ENCODE peak calls at places on chromosomes 2 and 18, in seven cellular contexts. One of them, this sample, is unnamed.

GRCh38 chr2:33129261-33129660 is 182.5 kb downstream of the LTBP1 start:
- DNase-seq in CD8-positive, alpha-beta T cell: no peak
- DNase-seq in CD4-positive, alpha-beta T cell: no peak
- DNase-seq in fibroblast of lung: no peak
- DNase-seq in GM23248: peak; percentile 47
- DNase-seq in breast epithelium: no peak
- DNase-seq in adrenal gland: no peak
- DNase-seq in this sample: no peak

GRCh38 chr18:79397288-79397829 is 1.6 kb downstream of the NFATC1 start:
- DNase-seq in CD8-positive, alpha-beta T cell: no peak
- DNase-seq in CD4-positive, alpha-beta T cell: no peak
- DNase-seq in fibroblast of lung: no peak
- DNase-seq in GM23248: no peak
- DNase-seq in breast epithelium: no peak
- DNase-seq in adrenal gland: no peak
- DNase-seq in this sample: no peak

GRCh38 chr2:54672587-54673456 is 50.6 kb upstream of the EML6 start:
- DNase-seq in CD8-positive, alpha-beta T cell: no peak
- DNase-seq in CD4-positive, alpha-beta T cell: no peak
- DNase-seq in fibroblast of lung: no peak
- DNase-seq in GM23248: peak; percentile 24
- DNase-seq in breast epithelium: no peak
- DNase-seq in adrenal gland: no peak
- DNase-seq in this sample: no peak

GRCh38 chr2:199207011-199207410 is 250.7 kb downstream of the SATB2 start:
- DNase-seq in CD8-positive, alpha-beta T cell: no peak
- DNase-seq in CD4-positive, alpha-beta T cell: no peak
- DNase-seq in fibroblast of lung: peak; percentile 21
- DNase-seq in GM23248: no peak
- DNase-seq in breast epithelium: no peak
- DNase-seq in adrenal gland: no peak
- DNase-seq in this sample: no peak

GRCh38 chr2:105102963-105103421 is 65.1 kb downstream of the MRPS9 start:
- DNase-seq in CD8-positive, alpha-beta T cell: no peak
- DNase-seq in CD4-positive, alpha-beta T cell: no peak
- DNase-seq in fibroblast of lung: peak; percentile 94
- DNase-seq in GM23248: peak; percentile 55
- DNase-seq in breast epithelium: no peak
- DNase-seq in adrenal gland: no peak
- DNase-seq in this sample: no peak

GRCh38 chr18:69845588-69846506 is 101.8 kb downstream of the CD226 start:
- DNase-seq in CD8-positive, alpha-beta T cell: no peak
- DNase-seq in CD4-positive, alpha-beta T cell: no peak
- DNase-seq in fibroblast of lung: peak; percentile 15
- DNase-seq in GM23248: peak; percentile 1
- DNase-seq in breast epithelium: no peak
- DNase-seq in adrenal gland: no peak
- DNase-seq in this sample: no peak

GRCh38 chr18:22385718-22386117 is 32.0 kb downstream of the CTAGE1 start:
- DNase-seq in CD8-positive, alpha-beta T cell: no peak
- DNase-seq in CD4-positive, alpha-beta T cell: no peak
- DNase-seq in fibroblast of lung: peak; percentile 88
- DNase-seq in GM23248: peak; percentile 93
- DNase-seq in breast epithelium: no peak
- DNase-seq in adrenal gland: no peak
- DNase-seq in this sample: no peak

GRCh38 chr2:16635796-16636699 is 29.6 kb downstream of the CYRIA start:
- DNase-seq in CD8-positive, alpha-beta T cell: no peak
- DNase-seq in CD4-positive, alpha-beta T cell: no peak
- DNase-seq in fibroblast of lung: peak; percentile 78
- DNase-seq in GM23248: no peak
- DNase-seq in breast epithelium: no peak
- DNase-seq in adrenal gland: no peak
- DNase-seq in this sample: peak; percentile 23

GRCh38 chr2:190678444-190679162 is 29.7 kb downstream of the NAB1 start:
- DNase-seq in CD8-positive, alpha-beta T cell: no peak
- DNase-seq in CD4-positive, alpha-beta T cell: no peak
- DNase-seq in fibroblast of lung: peak; percentile 58
- DNase-seq in GM23248: no peak
- DNase-seq in breast epithelium: no peak
- DNase-seq in adrenal gland: no peak
- DNase-seq in this sample: no peak

GRCh38 chr2:30273574-30273929 is 42.2 kb downstream of the LBH start:
- DNase-seq in CD8-positive, alpha-beta T cell: no peak
- DNase-seq in CD4-positive, alpha-beta T cell: no peak
- DNase-seq in fibroblast of lung: no peak
- DNase-seq in GM23248: no peak
- DNase-seq in breast epithelium: no peak
- DNase-seq in adrenal gland: no peak
- DNase-seq in this sample: no peak

GRCh38 chr2:30272761-30273573 is 41.6 kb downstream of the LBH start:
- DNase-seq in CD8-positive, alpha-beta T cell: no peak
- DNase-seq in CD4-positive, alpha-beta T cell: no peak
- DNase-seq in fibroblast of lung: peak; percentile 89
- DNase-seq in GM23248: peak; percentile 87
- DNase-seq in breast epithelium: no peak
- DNase-seq in adrenal gland: no peak
- DNase-seq in this sample: no peak

GRCh38 chr2:30277582-30277981 is 46.2 kb downstream of the LBH start:
- DNase-seq in CD8-positive, alpha-beta T cell: no peak
- DNase-seq in CD4-positive, alpha-beta T cell: no peak
- DNase-seq in fibroblast of lung: no peak
- DNase-seq in GM23248: no peak
- DNase-seq in breast epithelium: no peak
- DNase-seq in adrenal gland: no peak
- DNase-seq in this sample: no peak

GRCh38 chr2:30276455-30276911 is 45.1 kb downstream of the LBH start:
- DNase-seq in CD8-positive, alpha-beta T cell: no peak
- DNase-seq in CD4-positive, alpha-beta T cell: no peak
- DNase-seq in fibroblast of lung: no peak
- DNase-seq in GM23248: peak; percentile 65
- DNase-seq in breast epithelium: no peak
- DNase-seq in adrenal gland: no peak
- DNase-seq in this sample: no peak

GRCh38 chr2:30275256-30275655 is 43.9 kb downstream of the LBH start:
- DNase-seq in CD8-positive, alpha-beta T cell: no peak
- DNase-seq in CD4-positive, alpha-beta T cell: no peak
- DNase-seq in fibroblast of lung: no peak
- DNase-seq in GM23248: no peak
- DNase-seq in breast epithelium: no peak
- DNase-seq in adrenal gland: no peak
- DNase-seq in this sample: no peak
- H3K27ac ChIP-seq in CD8-positive, alpha-beta T cell: no peak overlapping the region
- H3K27ac ChIP-seq in CD4-positive, alpha-beta T cell: no peak overlapping the region
- H3K27ac ChIP-seq in fibroblast of lung: no peak overlapping the region
- H3K27ac ChIP-seq in GM23248: peak overlapping the region; percentile 83
- H3K27ac ChIP-seq in breast epithelium: no peak overlapping the region
- H3K27ac ChIP-seq in adrenal gland: no peak overlapping the region
- H3K27ac ChIP-seq in this sample: no peak overlapping the region

GRCh38 chr18:3266062-3266608 is 4.2 kb downstream of the MYL12B start:
- DNase-seq in CD8-positive, alpha-beta T cell: no peak
- DNase-seq in CD4-positive, alpha-beta T cell: no peak
- DNase-seq in fibroblast of lung: no peak
- DNase-seq in GM23248: no peak
- DNase-seq in breast epithelium: peak; percentile 74
- DNase-seq in adrenal gland: peak; percentile 47
- DNase-seq in this sample: no peak
- H3K27ac ChIP-seq in CD8-positive, alpha-beta T cell: no peak overlapping the region
- H3K27ac ChIP-seq in CD4-positive, alpha-beta T cell: no peak overlapping the region
- H3K27ac ChIP-seq in fibroblast of lung: no peak overlapping the region
- H3K27ac ChIP-seq in GM23248: peak overlapping the region; percentile 90
- H3K27ac ChIP-seq in breast epithelium: peak overlapping the region; percentile 56
- H3K27ac ChIP-seq in adrenal gland: peak overlapping the region; percentile 98
- H3K27ac ChIP-seq in this sample: no peak overlapping the region

GRCh38 chr2:127664895-127665225 is 10.5 kb downstream of the LIMS2 start:
- DNase-seq in CD8-positive, alpha-beta T cell: no peak
- DNase-seq in CD4-positive, alpha-beta T cell: no peak
- DNase-seq in fibroblast of lung: no peak
- DNase-seq in GM23248: no peak
- DNase-seq in breast epithelium: no peak
- DNase-seq in adrenal gland: no peak
- DNase-seq in this sample: no peak

GRCh38 chr2:127665267-127665893 is 9.9 kb downstream of the LIMS2 start:
- DNase-seq in CD8-positive, alpha-beta T cell: no peak
- DNase-seq in CD4-positive, alpha-beta T cell: no peak
- DNase-seq in fibroblast of lung: no peak
- DNase-seq in GM23248: no peak
- DNase-seq in breast epithelium: no peak
- DNase-seq in adrenal gland: no peak
- DNase-seq in this sample: no peak

GRCh38 chr2:127662937-127663565 is 12.3 kb downstream of the LIMS2 start:
- DNase-seq in CD8-positive, alpha-beta T cell: no peak
- DNase-seq in CD4-positive, alpha-beta T cell: no peak
- DNase-seq in fibroblast of lung: no peak
- DNase-seq in GM23248: peak; percentile 31
- DNase-seq in breast epithelium: no peak
- DNase-seq in adrenal gland: no peak
- DNase-seq in this sample: no peak

GRCh38 chr2:127663566-127664064 is 11.7 kb downstream of the LIMS2 start:
- DNase-seq in CD8-positive, alpha-beta T cell: no peak
- DNase-seq in CD4-positive, alpha-beta T cell: no peak
- DNase-seq in fibroblast of lung: no peak
- DNase-seq in GM23248: no peak
- DNase-seq in breast epithelium: no peak
- DNase-seq in adrenal gland: no peak
- DNase-seq in this sample: no peak

GRCh38 chr2:127664065-127664894 is 11.1 kb downstream of the LIMS2 start:
- DNase-seq in CD8-positive, alpha-beta T cell: no peak
- DNase-seq in CD4-positive, alpha-beta T cell: no peak
- DNase-seq in fibroblast of lung: no peak
- DNase-seq in GM23248: peak; percentile 41
- DNase-seq in breast epithelium: no peak
- DNase-seq in adrenal gland: no peak
- DNase-seq in this sample: no peak
- H3K27ac ChIP-seq in CD8-positive, alpha-beta T cell: no peak overlapping the region
- H3K27ac ChIP-seq in CD4-positive, alpha-beta T cell: no peak overlapping the region
- H3K27ac ChIP-seq in fibroblast of lung: no peak overlapping the region
- H3K27ac ChIP-seq in GM23248: no peak overlapping the region
- H3K27ac ChIP-seq in breast epithelium: peak overlapping the region; percentile 40
- H3K27ac ChIP-seq in adrenal gland: no peak overlapping the region
- H3K27ac ChIP-seq in this sample: no peak overlapping the region

GRCh38 chr2:29650634-29651097 is 270.7 kb downstream of the ALK start:
- DNase-seq in CD8-positive, alpha-beta T cell: no peak
- DNase-seq in CD4-positive, alpha-beta T cell: no peak
- DNase-seq in fibroblast of lung: no peak
- DNase-seq in GM23248: no peak
- DNase-seq in breast epithelium: no peak
- DNase-seq in adrenal gland: no peak
- DNase-seq in this sample: no peak
- H3K27ac ChIP-seq in CD8-positive, alpha-beta T cell: no peak overlapping the region
- H3K27ac ChIP-seq in CD4-positive, alpha-beta T cell: no peak overlapping the region
- H3K27ac ChIP-seq in fibroblast of lung: no peak overlapping the region
- H3K27ac ChIP-seq in GM23248: no peak overlapping the region
- H3K27ac ChIP-seq in breast epithelium: no peak overlapping the region
- H3K27ac ChIP-seq in adrenal gland: no peak overlapping the region
- H3K27ac ChIP-seq in this sample: no peak overlapping the region

GRCh38 chr2:20424300-20425290 is 22.3 kb upstream of the RHOB start:
- DNase-seq in CD8-positive, alpha-beta T cell: no peak
- DNase-seq in CD4-positive, alpha-beta T cell: no peak
- DNase-seq in fibroblast of lung: peak; percentile 86
- DNase-seq in GM23248: peak; percentile 84
- DNase-seq in breast epithelium: peak; percentile 61
- DNase-seq in adrenal gland: peak; percentile 49
- DNase-seq in this sample: peak; percentile 21
- H3K27ac ChIP-seq in CD8-positive, alpha-beta T cell: no peak overlapping the region
- H3K27ac ChIP-seq in CD4-positive, alpha-beta T cell: no peak overlapping the region
- H3K27ac ChIP-seq in fibroblast of lung: peak overlapping the region; percentile 68
- H3K27ac ChIP-seq in GM23248: peak overlapping the region; percentile 86
- H3K27ac ChIP-seq in breast epithelium: peak overlapping the region; percentile 79
- H3K27ac ChIP-seq in adrenal gland: peak overlapping the region; percentile 31
- H3K27ac ChIP-seq in this sample: peak overlapping the region; percentile 42

DNA sequence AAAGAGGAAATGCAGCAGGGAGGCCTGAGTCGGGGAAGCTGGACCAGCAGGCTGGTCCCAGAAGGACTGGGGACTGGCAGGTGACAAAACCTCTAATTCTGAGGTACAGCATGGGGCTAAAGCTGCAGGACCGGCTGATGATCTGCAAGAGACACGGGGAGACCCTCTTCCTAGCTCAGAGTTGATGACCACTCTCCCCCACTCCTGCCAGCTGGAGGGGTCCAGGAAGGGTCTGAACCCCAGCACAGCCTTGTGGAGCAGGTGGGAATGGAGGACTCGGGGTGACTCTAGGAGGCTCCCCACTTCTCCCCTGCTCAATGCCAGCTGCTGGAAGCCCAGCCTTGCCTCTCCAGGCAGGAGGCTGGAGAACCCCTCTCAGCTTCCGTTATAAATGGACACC is 67.7 kb downstream of the TWIST2 start:
- DNase-seq in CD8-positive, alpha-beta T cell: no peak
- DNase-seq in CD4-positive, alpha-beta T cell: no peak
- DNase-seq in fibroblast of lung: no peak
- DNase-seq in GM23248: peak; percentile 24
- DNase-seq in breast epithelium: no peak
- DNase-seq in adrenal gland: no peak
- DNase-seq in this sample: no peak
- H3K27ac ChIP-seq in CD8-positive, alpha-beta T cell: no peak overlapping the region
- H3K27ac ChIP-seq in CD4-positive, alpha-beta T cell: no peak overlapping the region
- H3K27ac ChIP-seq in fibroblast of lung: no peak overlapping the region
- H3K27ac ChIP-seq in GM23248: peak overlapping the region; percentile 77
- H3K27ac ChIP-seq in breast epithelium: no peak overlapping the region
- H3K27ac ChIP-seq in adrenal gland: no peak overlapping the region
- H3K27ac ChIP-seq in this sample: no peak overlapping the region

DNA sequence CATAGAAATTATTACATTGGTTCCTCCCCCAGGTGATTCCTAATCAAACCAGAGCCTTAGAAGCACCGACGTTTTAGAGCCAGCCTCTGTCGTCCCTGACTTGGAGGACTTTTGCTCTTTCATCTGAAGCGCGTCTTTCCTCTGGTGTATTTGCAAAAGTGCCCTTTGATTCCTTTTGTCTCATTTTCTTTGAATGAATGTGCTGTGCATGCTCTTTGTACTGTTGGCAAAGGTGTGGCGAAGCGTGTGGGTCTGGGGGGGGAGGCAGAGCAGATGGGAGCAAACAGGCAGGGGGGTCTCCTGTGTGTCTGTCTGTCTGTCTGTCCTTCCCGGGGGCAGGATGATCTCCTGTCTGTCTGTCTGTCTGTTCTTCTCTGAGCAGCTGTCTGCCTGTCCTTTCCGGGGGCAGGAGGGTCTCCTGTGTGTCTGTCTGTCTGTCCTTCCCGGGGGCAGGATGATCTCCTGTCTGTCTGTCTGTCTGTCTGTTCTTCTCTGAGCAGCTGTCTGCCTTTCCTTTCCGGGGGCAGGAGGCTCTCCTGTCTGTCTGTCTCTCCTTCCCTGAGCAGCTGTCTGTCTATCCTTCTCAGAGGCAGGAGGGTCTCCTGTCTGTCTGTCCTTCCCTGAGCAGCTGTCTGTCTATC is 205.5 kb upstream of the MYT1L start:
- DNase-seq in CD8-positive, alpha-beta T cell: no peak
- DNase-seq in CD4-positive, alpha-beta T cell: no peak
- DNase-seq in fibroblast of lung: no peak
- DNase-seq in GM23248: no peak
- DNase-seq in breast epithelium: no peak
- DNase-seq in adrenal gland: no peak
- DNase-seq in this sample: no peak
- H3K27ac ChIP-seq in CD8-positive, alpha-beta T cell: no peak overlapping the region
- H3K27ac ChIP-seq in CD4-positive, alpha-beta T cell: no peak overlapping the region
- H3K27ac ChIP-seq in fibroblast of lung: no peak overlapping the region
- H3K27ac ChIP-seq in GM23248: no peak overlapping the region
- H3K27ac ChIP-seq in breast epithelium: no peak overlapping the region
- H3K27ac ChIP-seq in adrenal gland: no peak overlapping the region
- H3K27ac ChIP-seq in this sample: no peak overlapping the region

GRCh38 chr2:10566021-10566420 is 117.9 kb upstream of the ODC1 start:
- DNase-seq in CD8-positive, alpha-beta T cell: no peak
- DNase-seq in CD4-positive, alpha-beta T cell: no peak
- DNase-seq in fibroblast of lung: peak; percentile 54
- DNase-seq in GM23248: peak; percentile 41
- DNase-seq in breast epithelium: no peak
- DNase-seq in adrenal gland: no peak
- DNase-seq in this sample: no peak
- H3K27ac ChIP-seq in CD8-positive, alpha-beta T cell: no peak overlapping the region
- H3K27ac ChIP-seq in CD4-positive, alpha-beta T cell: no peak overlapping the region
- H3K27ac ChIP-seq in fibroblast of lung: no peak overlapping the region
- H3K27ac ChIP-seq in GM23248: no peak overlapping the region
- H3K27ac ChIP-seq in breast epithelium: no peak overlapping the region
- H3K27ac ChIP-seq in adrenal gland: no peak overlapping the region
- H3K27ac ChIP-seq in this sample: no peak overlapping the region